ENCODE peak calls at places on chromosome 21, in ten cellular contexts. A is choroid plexus epithelial cell, R is upper lobe of right lung, I is fibroblast of villous mesenchyme, Y is left ventricle myocardium inferior, P is lung, H is fibroblast of the aortic adventitia, C is psoas muscle, F is AG10803, D is GM23338. W is an unnamed sample.

GRCh38 chr21:35658242-35658641 is 402.1 kb downstream of the SETD4 start:
- DNase-seq in A (peak), R (no peak), I (peak), Y (no peak), P (no peak), H (peak), C (no peak), F (peak), D (no peak), W (no peak)

GRCh38 chr21:22758478-22758877 is 1760.3 kb downstream of the NCAM2 start:
- DNase-seq in A (peak), R (no peak), I (no peak), Y (no peak), P (no peak), H (no peak), C (no peak), F (no peak), D (no peak), W (no peak)

GRCh38 chr21:31514598-31514997 is 144.9 kb upstream of the SOD1 start:
- DNase-seq in A (peak), R (no peak), I (no peak), Y (no peak), P (no peak), H (no peak), C (no peak), F (no peak), D (peak), W (no peak)

GRCh38 chr21:41830145-41830707 is 48.9 kb downstream of the PRDM15 start:
- DNase-seq in A (no peak), R (no peak), I (no peak), Y (no peak), P (no peak), H (no peak), C (no peak), F (no peak), D (no peak), W (no peak)

GRCh38 chr21:17711896-17712295 is 99.2 kb upstream of the BTG3 start:
- DNase-seq in A (peak), R (no peak), I (peak), Y (no peak), P (no peak), H (no peak), C (no peak), F (peak), D (no peak), W (no peak)

GRCh38 chr21:14013056-14013603 is 197.6 kb downstream of the LIPI start:
- DNase-seq in A (no peak), R (no peak), I (no peak), Y (no peak), P (no peak), H (no peak), C (no peak), F (no peak), D (no peak), W (no peak)

GRCh38 chr21:46207006-46207919 is 21.3 kb downstream of the LSS start:
- DNase-seq in A (no peak), R (peak), I (no peak), Y (no peak), P (no peak), H (no peak), C (peak), F (no peak), D (no peak), W (no peak)

GRCh38 chr21:45263534-45263933 is 24.2 kb downstream of the POFUT2 start:
- DNase-seq in A (no peak), R (no peak), I (no peak), Y (no peak), P (no peak), H (no peak), C (no peak), F (no peak), D (no peak), W (no peak)

GRCh38 chr21:44083631-44084291 is 23.4 kb upstream of the PWP2 start:
- DNase-seq in A (peak), R (peak), I (no peak), Y (no peak), P (no peak), H (no peak), C (no peak), F (no peak), D (no peak), W (no peak)

GRCh38 chr21:16426936-16427335 is 697.2 kb downstream of the USP25 start:
- DNase-seq in A (no peak), R (no peak), I (no peak), Y (no peak), P (no peak), H (peak), C (no peak), F (no peak), D (no peak), W (no peak)

GRCh38 chr21:29299046-29299905 is 554 bp downstream of the BACH1 start:
- DNase-seq in A (peak), R (peak), I (peak), Y (peak), P (peak), H (peak), C (peak), F (peak), D (peak), W (peak)
- TF ChIP-seq CTCF in A (no peak), R (no peak), I (no peak), Y (no peak), P (no peak), H (no peak), C (no peak), F (no peak), D (no peak), W (no peak)

DNA sequence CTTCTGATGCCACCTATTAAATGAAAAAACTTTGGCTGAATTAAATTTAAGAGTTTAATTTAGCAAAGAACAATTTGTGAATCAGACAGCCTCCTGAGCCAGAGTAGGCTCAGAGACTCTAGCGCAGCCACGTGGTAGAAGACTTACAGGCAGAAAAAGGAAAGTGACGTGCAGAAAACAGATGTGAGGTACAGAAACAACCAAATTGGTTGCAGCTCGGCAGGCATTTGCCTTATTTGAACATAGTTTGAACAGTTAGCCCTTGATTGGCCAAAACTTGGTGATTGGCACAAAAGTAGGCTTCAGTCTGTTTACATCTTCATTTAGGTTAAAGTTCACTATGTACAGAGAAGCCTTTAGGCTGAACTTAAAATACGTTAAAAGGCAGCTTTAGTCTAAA is 22.9 kb downstream of the TCP10L start:
- DNase-seq in A (peak), R (no peak), I (peak), Y (no peak), P (no peak), H (peak), C (no peak), F (peak), D (peak), W (no peak)
- TF ChIP-seq CTCF in A (peak), R (peak), I (peak), Y (peak), P (no peak), H (peak), C (peak), F (peak), D (peak), W (peak)

GRCh38 chr21:42973309-42973990 is 912 bp upstream of the PKNOX1 start:
- DNase-seq in A (no peak), R (peak), I (no peak), Y (no peak), P (no peak), H (no peak), C (no peak), F (no peak), D (no peak), W (no peak)

GRCh38 chr21:42971897-42972275 is 2.5 kb upstream of the PKNOX1 start:
- DNase-seq in A (no peak), R (peak), I (no peak), Y (no peak), P (no peak), H (no peak), C (no peak), F (no peak), D (peak), W (no peak)

GRCh38 chr21:42970946-42971653 is 3.3 kb upstream of the PKNOX1 start:
- DNase-seq in A (no peak), R (peak), I (no peak), Y (no peak), P (no peak), H (no peak), C (no peak), F (no peak), D (peak), W (no peak)

GRCh38 chr21:42964561-42965560 is 9.5 kb upstream of the PKNOX1 start:
- DNase-seq in A (no peak), R (no peak), I (no peak), Y (no peak), P (no peak), H (no peak), C (no peak), F (no peak), D (no peak), W (no peak)

DNA sequence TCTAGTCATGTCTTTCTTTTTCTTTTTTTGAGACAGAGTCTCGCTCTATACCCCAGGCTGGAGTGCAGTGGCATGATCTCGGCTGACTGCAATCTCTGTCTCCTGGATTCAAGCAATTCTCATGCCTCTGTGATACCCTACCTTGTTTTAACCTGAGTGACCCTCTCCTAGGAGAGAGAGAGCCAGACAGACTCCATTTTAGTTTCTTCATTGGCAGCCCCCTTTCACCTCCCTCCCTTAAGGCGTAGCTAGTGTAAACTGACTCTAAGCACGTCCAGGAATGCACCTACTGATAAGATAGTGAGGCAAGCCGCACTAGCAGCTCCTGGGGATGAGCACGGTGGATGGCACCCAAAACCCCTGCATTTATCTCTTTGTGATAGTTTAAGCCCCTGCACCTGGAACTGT is 5.2 kb upstream of the PKNOX1 start:
- DNase-seq in A (no peak), R (no peak), I (peak), Y (no peak), P (no peak), H (no peak), C (no peak), F (no peak), D (no peak), W (no peak)
- TF ChIP-seq CTCF in A (no peak), R (no peak), I (no peak), Y (no peak), P (no peak), H (no peak), C (no peak), F (no peak), D (no peak), W (no peak)

GRCh38 chr21:34158866-34159616 is 85.7 kb downstream of the MRPS6 start:
- DNase-seq in A (no peak), R (no peak), I (no peak), Y (no peak), P (no peak), H (no peak), C (no peak), F (no peak), D (peak), W (no peak)
- TF ChIP-seq CTCF in A (no peak), R (no peak), I (no peak), Y (no peak), P (no peak), H (no peak), C (no peak), F (no peak), D (no peak), W (no peak)

W was measured in RWPE1.